ENCODE peak calls at places on chromosomes 6 and 20, in four cellular contexts. B is tibial nerve; S is astrocyte; C is CD8-positive, alpha-beta T cell. M is an unnamed sample. For H3K27me3, the result is how much of the 10 kb centered on the place peaks cover.

GRCh38 chr6:157892363-157892878 is 69.4 kb downstream of the SNX9 start:
- DNase-seq in B (no peak), S (no peak), C (no peak), M (no peak)

GRCh38 chr6:99092009-99092408 is 144.3 kb upstream of the FBXL4 start:
- DNase-seq in B (no peak), S (no peak), C (no peak), M (no peak)

GRCh38 chr6:139981810-139982550 is 607.5 kb upstream of the CITED2 start:
- DNase-seq in B (no peak), S (peak), C (no peak), M (peak)

GRCh38 chr6:84284428-84285033 is 57.1 kb upstream of the CEP162 start:
- DNase-seq in B (no peak), S (no peak), C (no peak), M (no peak)

GRCh38 chr20:30175681-30176080 is 1081.8 kb upstream of the DEFB115 start:
- DNase-seq in B (no peak), S (no peak), C (no peak), M (no peak)

GRCh38 chr20:16758459-16759160 is 10.5 kb downstream of the OTOR start:
- DNase-seq in B (no peak), S (no peak), C (no peak), M (no peak)

GRCh38 chr6:30684386-30685156 is 1.9 kb downstream of the PPP1R18 start:
- DNase-seq in B (peak), S (no peak), C (peak), M (no peak)

GRCh38 chr20:24948939-24949679 is at the start of gene CST7:
- DNase-seq in B (peak), S (peak), C (peak), M (no peak)

GRCh38 chr6:40755046-40755681 is 168.0 kb upstream of the LRFN2 start:
- DNase-seq in B (no peak), S (peak), C (no peak), M (peak)

GRCh38 chr6:26172496-26172958 is 85.3 kb downstream of the HFE start:
- DNase-seq in B (no peak), S (no peak), C (peak), M (peak)

GRCh38 chr6:41443616-41444525 is 102.3 kb upstream of the FOXP4 start:
- DNase-seq in B (no peak), S (peak), C (no peak), M (no peak)

GRCh38 chr6:140043357-140043756 is 668.9 kb upstream of the CITED2 start:
- DNase-seq in B (no peak), S (peak), C (no peak), M (peak)

GRCh38 chr6:46014511-46015118 is 1.0 kb downstream of the CLIC5 start:
- DNase-seq in B (no peak), S (no peak), C (peak), M (no peak)

GRCh38 chr6:80098392-80098791 is 8.1 kb upstream of the BCKDHB start:
- DNase-seq in B (no peak), S (no peak), C (no peak), M (no peak)

GRCh38 chr6:69303382-69303781 is 493.4 kb downstream of the LMBRD1 start:
- DNase-seq in B (no peak), S (no peak), C (no peak), M (no peak)

DNA sequence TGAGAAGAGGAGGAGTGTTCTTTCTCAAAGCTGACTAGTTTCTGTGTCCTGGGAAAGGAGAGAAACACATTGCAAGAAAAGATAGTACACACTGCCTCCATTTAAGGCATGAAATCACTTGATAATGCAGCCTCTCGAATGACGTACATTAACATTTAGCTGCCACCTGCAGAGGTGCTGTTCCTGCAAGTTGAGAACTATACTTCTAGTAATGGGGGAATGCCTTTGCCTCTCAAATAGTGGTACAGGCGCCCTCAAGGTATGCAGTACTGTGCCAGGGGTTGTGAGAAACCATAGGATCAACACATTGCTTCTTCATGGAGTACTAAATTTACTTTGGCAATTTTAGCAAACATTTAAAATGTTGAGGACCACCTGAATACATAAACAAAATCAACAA is 20.1 kb downstream of the IMPG1 start:
- DNase-seq in B (no peak), S (no peak), C (no peak), M (no peak)
- TF ChIP-seq CTCF in B (no peak), S (no peak), C (no peak), M (no peak)

DNA sequence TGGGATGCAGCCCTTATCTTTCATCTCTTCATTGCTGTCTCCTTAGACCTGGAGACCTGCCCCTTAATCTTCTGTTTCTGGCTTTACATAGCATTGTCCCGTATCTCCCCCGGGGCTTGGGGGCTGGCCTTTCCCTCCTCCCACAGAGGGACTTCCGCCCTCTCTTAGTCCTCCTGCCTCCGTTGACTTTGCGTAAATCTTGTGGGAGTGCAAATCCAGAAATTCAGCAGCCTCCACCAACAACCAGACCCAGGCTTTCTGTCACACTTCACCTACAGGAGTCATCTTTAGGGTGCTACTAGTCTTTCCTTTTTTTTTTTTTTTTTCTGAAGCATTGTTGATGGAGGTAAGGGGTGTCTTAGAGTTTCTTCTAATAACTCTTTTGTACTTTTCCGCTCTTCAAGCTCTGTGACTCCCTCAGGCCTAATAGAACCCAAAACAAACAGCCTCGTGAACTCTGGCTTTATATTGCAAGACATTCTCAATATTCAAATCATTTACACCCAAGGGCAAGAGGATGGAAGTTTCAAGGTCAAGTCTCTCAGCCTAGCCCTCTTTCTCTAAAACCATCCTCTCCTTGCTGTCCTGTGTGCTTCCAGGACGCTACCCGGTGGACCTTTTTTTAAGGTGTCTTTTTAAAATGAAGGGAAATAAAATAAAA is 66.2 kb downstream of the RREB1 start:
- DNase-seq in B (no peak), S (no peak), C (no peak), M (no peak)
- H3K27me3 ChIP-seq in B (under half), S (under half), C (under half), M (under half)

GRCh38 chr6:20953019-20953418 is 418.8 kb downstream of the CDKAL1 start:
- DNase-seq in B (no peak), S (no peak), C (no peak), M (no peak)
- H3K4me3 ChIP-seq in B (no peak), S (peak), C (no peak), M (no peak)

GRCh38 chr20:47727909-47728361 is 57.3 kb downstream of the SULF2 start:
- DNase-seq in B (no peak), S (no peak), C (no peak), M (no peak)

GRCh38 chr20:47733892-47734291 is 51.4 kb downstream of the SULF2 start:
- DNase-seq in B (no peak), S (no peak), C (no peak), M (no peak)

GRCh38 chr20:47727170-47727880 is 58.0 kb downstream of the SULF2 start:
- DNase-seq in B (peak), S (no peak), C (peak), M (no peak)

GRCh38 chr20:47726632-47727031 is 58.6 kb downstream of the SULF2 start:
- DNase-seq in B (no peak), S (no peak), C (no peak), M (no peak)

GRCh38 chr20:47730744-47731143 is 54.5 kb downstream of the SULF2 start:
- DNase-seq in B (no peak), S (no peak), C (no peak), M (peak)
- TF ChIP-seq CTCF in B (no peak), S (no peak), C (no peak), M (no peak)

GRCh38 chr6:28812778-28813569 is 110.8 kb downstream of the TRIM27 start:
- DNase-seq in B (no peak), S (no peak), C (no peak), M (no peak)
- H3K27me3 ChIP-seq in B (under half), S (half or more), C (half or more), M (under half)

GRCh38 chr6:3411967-3412778 is 44.7 kb downstream of the SLC22A23 start:
- DNase-seq in B (no peak), S (no peak), C (no peak), M (no peak)

GRCh38 chr6:3408665-3409064 is 48.2 kb downstream of the SLC22A23 start:
- DNase-seq in B (no peak), S (no peak), C (no peak), M (no peak)

GRCh38 chr6:3409699-3410384 is 47.0 kb downstream of the SLC22A23 start:
- DNase-seq in B (no peak), S (no peak), C (no peak), M (peak)

GRCh38 chr6:3412779-3413500 is 43.9 kb downstream of the SLC22A23 start:
- DNase-seq in B (no peak), S (no peak), C (no peak), M (no peak)

GRCh38 chr6:3410385-3411360 is 46.2 kb downstream of the SLC22A23 start:
- DNase-seq in B (peak), S (peak), C (peak), M (no peak)
- H3K4me3 ChIP-seq in B (no peak), S (no peak), C (no peak), M (no peak)

DNA sequence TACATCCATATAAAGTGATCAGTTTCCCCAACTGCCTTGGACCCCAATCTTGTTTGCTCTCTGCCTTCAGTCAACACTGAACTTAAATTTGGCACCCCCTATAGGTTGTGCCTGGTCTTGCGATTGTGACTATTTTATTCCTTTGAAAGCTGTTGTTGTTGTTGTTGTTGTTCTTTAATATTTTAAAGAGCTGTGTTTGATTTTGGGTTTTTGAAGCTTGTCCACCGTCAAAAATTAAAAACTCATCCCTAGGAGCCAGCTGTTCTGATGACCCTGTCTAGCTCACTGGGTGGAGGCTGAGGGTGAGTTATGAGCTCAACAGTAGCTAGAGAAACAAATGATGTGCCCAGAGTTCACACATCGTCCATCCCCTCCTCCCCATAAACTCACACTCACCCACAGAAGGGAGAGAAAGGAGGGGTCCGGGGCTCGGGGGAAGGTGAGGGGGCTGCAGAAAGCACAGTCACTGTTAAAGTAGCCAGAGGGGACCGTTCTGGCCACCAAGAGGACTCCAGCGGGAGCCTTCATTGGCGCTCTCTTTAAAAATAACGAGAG is 4.0 kb downstream of the SIM1 start:
- DNase-seq in B (no peak), S (no peak), C (no peak), M (no peak)
- TF ChIP-seq CTCF in B (no peak), S (peak), C (no peak), M (peak)

M was measured in bronchial epithelial cell.